ENCODE peak calls at places on chromosomes 2 and 18, in five cellular contexts. I is transverse colon, E is spleen, Y is adrenal gland, L is H54. Z is an unnamed sample.

GRCh38 chr2:43238813-43239212 is 12.4 kb upstream of the ZFP36L2 start:
- DNase-seq in I (no peak), L (no peak), Y (no peak), E (no peak), Z (no peak)

GRCh38 chr2:19348692-19349091 is 9.7 kb downstream of the OSR1 start:
- DNase-seq in I (no peak), Y (no peak), L (no peak), E (peak; percentile 86), Z (no peak)

GRCh38 chr2:142786922-142787702 is 90.4 kb upstream of the KYNU start:
- DNase-seq in Y (no peak), E (no peak), I (no peak), L (no peak), Z (no peak)

GRCh38 chr2:122707224-122707824 is 951.9 kb downstream of the TSN start:
- DNase-seq in L (no peak), Y (no peak), I (no peak), E (no peak), Z (no peak)

GRCh38 chr2:20381457-20381856 is 30.8 kb upstream of the PUM2 start:
- DNase-seq in I (peak; percentile 34), L (no peak), Y (peak; percentile 44), E (no peak), Z (no peak)

GRCh38 chr2:190981733-190982132 is 32.2 kb downstream of the STAT1 start:
- DNase-seq in I (no peak), Y (no peak), E (no peak), L (no peak), Z (no peak)

GRCh38 chr2:3406501-3406900 is 27.0 kb downstream of the TRAPPC12 start:
- DNase-seq in E (no peak), L (no peak), Y (no peak), I (no peak), Z (no peak)

GRCh38 chr2:38771632-38772031 is 6.4 kb upstream of the GEMIN6 start:
- DNase-seq in E (no peak), L (peak; percentile 53), I (no peak), Y (peak; percentile 68), Z (no peak)

GRCh38 chr18:25923193-25923592 is 167.2 kb downstream of the SS18 start:
- DNase-seq in Y (no peak), I (no peak), L (no peak), E (no peak), Z (no peak)

GRCh38 chr2:88600038-88600465 is 27.2 kb downstream of the EIF2AK3 start:
- DNase-seq in L (peak; percentile 38), Y (peak; percentile 61), I (peak; percentile 52), E (no peak), Z (peak; percentile 72)

GRCh38 chr18:37299471-37300304 is 265.9 kb downstream of the CELF4 start:
- DNase-seq in E (no peak), Y (peak; percentile 88), L (peak; percentile 47), I (peak; percentile 79), Z (peak; percentile 28)

GRCh38 chr18:80108739-80109675 is at the start of gene ADNP2:
- DNase-seq in L (peak; percentile 53), E (peak; percentile 86), Y (peak; percentile 90), I (peak; percentile 83), Z (peak; percentile 97)
- TF ChIP-seq POLR2A in L (peak; percentile 31), E (no peak), Y (peak; percentile 49), I (no peak), Z (peak; percentile 72)

DNA sequence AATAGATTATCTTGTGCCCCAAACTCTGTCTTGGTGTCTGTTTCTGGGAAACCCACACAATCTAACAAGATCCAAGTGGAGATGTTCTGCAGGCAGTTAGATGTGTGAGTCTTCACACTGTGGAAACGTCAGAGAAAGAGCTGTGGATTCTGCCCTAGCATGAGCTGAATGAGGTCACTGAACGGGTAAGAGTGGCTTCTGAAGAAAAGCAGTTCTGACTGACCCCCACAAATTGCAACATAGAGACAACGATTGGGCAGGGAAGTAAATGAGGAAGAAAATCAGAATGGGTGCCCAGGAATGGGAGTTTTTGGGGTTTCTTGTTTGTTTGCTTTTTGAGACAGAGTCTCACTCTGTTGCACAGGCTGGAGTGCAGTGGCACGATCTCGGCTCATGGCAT is 12.9 kb upstream of the RPL37A start:
- DNase-seq in I (no peak), L (no peak), Y (no peak), E (no peak), Z (no peak)
- TF ChIP-seq POLR2A in I (no peak), L (no peak), Y (no peak), E (no peak), Z (no peak)

DNA sequence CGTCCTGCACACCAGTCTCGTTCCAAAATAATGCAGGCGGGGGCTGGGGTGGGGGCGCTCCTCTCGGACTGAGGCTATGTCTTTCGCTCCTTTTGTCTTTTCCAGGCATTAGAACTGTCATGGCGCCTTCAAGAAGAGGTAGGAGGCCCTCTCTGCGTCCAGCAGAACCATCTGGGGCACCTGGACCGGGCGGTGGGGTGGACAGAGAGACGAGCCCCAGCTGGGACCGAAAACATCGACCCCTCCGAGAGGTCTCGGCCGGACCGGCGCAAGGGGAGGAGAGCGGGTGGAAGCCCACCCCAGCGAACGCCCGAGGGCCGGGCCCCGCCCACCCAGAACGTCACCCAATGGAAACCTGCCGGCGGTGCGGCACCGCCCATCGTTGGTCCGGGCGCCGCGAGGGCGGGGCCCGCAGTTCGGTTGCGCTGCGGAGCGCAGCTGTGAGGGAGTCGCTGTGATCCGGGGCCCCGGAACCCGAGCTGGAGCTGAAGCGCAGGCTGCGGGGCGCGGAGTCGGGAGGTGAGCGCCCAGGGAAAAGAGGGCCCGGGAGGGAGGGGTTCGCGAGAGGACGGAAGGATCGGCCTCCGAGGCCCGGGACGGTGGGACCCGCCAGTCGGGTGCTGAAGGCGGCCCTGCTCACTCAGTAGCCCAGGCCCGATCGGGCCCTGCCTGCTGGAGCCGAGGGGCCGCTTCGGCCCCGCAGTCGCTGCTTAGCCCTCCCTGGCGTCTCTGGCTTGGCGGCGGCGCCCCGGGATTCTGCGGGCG is at the start of gene NRBP1:
- DNase-seq in E (peak; percentile 98), I (peak; percentile 95), L (peak; percentile 92), Y (peak; percentile 90), Z (peak; percentile 94)
- TF ChIP-seq POLR2A in E (peak; percentile 74), I (peak; percentile 98), L (peak; percentile 74), Y (peak; percentile 93), Z (peak; percentile 94)

GRCh38 chr2:133760366-133760765 is 192.1 kb upstream of the NCKAP5 start:
- DNase-seq in E (no peak), L (no peak), Y (no peak), I (no peak), Z (no peak)

GRCh38 chr2:133768261-133769021 is 200.2 kb upstream of the NCKAP5 start:
- DNase-seq in E (no peak), I (no peak), Y (no peak), L (no peak), Z (no peak)

GRCh38 chr2:133766164-133766832 is 198.0 kb upstream of the NCKAP5 start:
- DNase-seq in I (no peak), Y (no peak), E (no peak), L (no peak), Z (no peak)

GRCh38 chr2:133769036-133769435 is 200.8 kb upstream of the NCKAP5 start:
- DNase-seq in I (no peak), E (no peak), L (no peak), Y (no peak), Z (no peak)

GRCh38 chr2:133765693-133766092 is 197.4 kb upstream of the NCKAP5 start:
- DNase-seq in Y (no peak), E (no peak), I (no peak), L (no peak), Z (no peak)
- TF ChIP-seq POLR2A in Y (no peak), E (no peak), I (no peak), L (no peak), Z (no peak)

GRCh38 chr2:240568678-240569522 is 616 bp downstream of the RNPEPL1 start:
- DNase-seq in E (peak; percentile 94), Y (peak; percentile 64), I (peak; percentile 74), L (peak; percentile 65), Z (peak; percentile 90)
- TF ChIP-seq POLR2A in E (no peak), Y (peak; percentile 37), I (no peak), L (peak; percentile 43), Z (no peak)